ENCODE peak calls at places on chromosomes 1 and 21, in seven cellular contexts. One of them, this sample, is unnamed.

GRCh38 chr1:209505044-209505443 is 78.5 kb upstream of the CAMK1G start:
- DNase-seq in NCI-H1105: no peak
- DNase-seq in AG08396: no peak
- DNase-seq in GM03348: peak
- DNase-seq in mammary epithelial cell: peak
- DNase-seq in T47D: no peak
- DNase-seq in activated CD8-positive, alpha-beta memory T cell treated with anti-CD3 and anti-CD28 coated beads for 48 hours: no peak
- DNase-seq in this sample: no peak

GRCh38 chr1:88650676-88651418 is 33.2 kb upstream of the PKN2 start:
- DNase-seq in NCI-H1105: no peak
- DNase-seq in AG08396: no peak
- DNase-seq in GM03348: no peak
- DNase-seq in mammary epithelial cell: peak
- DNase-seq in T47D: no peak
- DNase-seq in activated CD8-positive, alpha-beta memory T cell treated with anti-CD3 and anti-CD28 coated beads for 48 hours: no peak
- DNase-seq in this sample: no peak

GRCh38 chr1:39392851-39393573 is 98.4 kb upstream of the BMP8A start:
- DNase-seq in NCI-H1105: no peak
- DNase-seq in AG08396: no peak
- DNase-seq in GM03348: no peak
- DNase-seq in mammary epithelial cell: no peak
- DNase-seq in T47D: no peak
- DNase-seq in activated CD8-positive, alpha-beta memory T cell treated with anti-CD3 and anti-CD28 coated beads for 48 hours: no peak
- DNase-seq in this sample: no peak

GRCh38 chr1:56229183-56229582 is 350.2 kb downstream of the PLPP3 start:
- DNase-seq in NCI-H1105: no peak
- DNase-seq in AG08396: no peak
- DNase-seq in GM03348: no peak
- DNase-seq in mammary epithelial cell: no peak
- DNase-seq in T47D: no peak
- DNase-seq in activated CD8-positive, alpha-beta memory T cell treated with anti-CD3 and anti-CD28 coated beads for 48 hours: no peak
- DNase-seq in this sample: no peak

GRCh38 chr1:36391271-36391670 is 5.5 kb upstream of the STK40 start:
- DNase-seq in NCI-H1105: no peak
- DNase-seq in AG08396: no peak
- DNase-seq in GM03348: no peak
- DNase-seq in mammary epithelial cell: no peak
- DNase-seq in T47D: no peak
- DNase-seq in activated CD8-positive, alpha-beta memory T cell treated with anti-CD3 and anti-CD28 coated beads for 48 hours: no peak
- DNase-seq in this sample: no peak

GRCh38 chr21:16608209-16608830 is 878.5 kb downstream of the USP25 start:
- DNase-seq in NCI-H1105: no peak
- DNase-seq in AG08396: no peak
- DNase-seq in GM03348: no peak
- DNase-seq in mammary epithelial cell: peak
- DNase-seq in T47D: no peak
- DNase-seq in activated CD8-positive, alpha-beta memory T cell treated with anti-CD3 and anti-CD28 coated beads for 48 hours: no peak
- DNase-seq in this sample: no peak

GRCh38 chr1:19949016-19949415 is 25.6 kb upstream of the PLA2G2E start:
- DNase-seq in NCI-H1105: no peak
- DNase-seq in AG08396: peak
- DNase-seq in GM03348: peak
- DNase-seq in mammary epithelial cell: peak
- DNase-seq in T47D: no peak
- DNase-seq in activated CD8-positive, alpha-beta memory T cell treated with anti-CD3 and anti-CD28 coated beads for 48 hours: no peak
- DNase-seq in this sample: no peak

GRCh38 chr1:72063364-72063763 is 219.0 kb downstream of the NEGR1 start:
- DNase-seq in NCI-H1105: no peak
- DNase-seq in AG08396: no peak
- DNase-seq in GM03348: no peak
- DNase-seq in mammary epithelial cell: peak
- DNase-seq in T47D: no peak
- DNase-seq in activated CD8-positive, alpha-beta memory T cell treated with anti-CD3 and anti-CD28 coated beads for 48 hours: no peak
- DNase-seq in this sample: no peak